ENCODE peak calls at places on chromosomes 12 and 14, in seven cellular contexts. B is CD8-positive, alpha-beta memory T cell; N is K562; K is choroid plexus epithelial cell; Q is C1 segment of cervical spinal cord; T is tibial artery; A is glutamatergic neuron. P is an unnamed sample.

GRCh38 chr14:66396165-66396564 is 90.0 kb upstream of the CCDC196 start:
- DNase-seq in T (no peak), A (no peak), B (no peak), Q (no peak), N (no peak), K (no peak), P (no peak)

GRCh38 chr12:103494388-103494787 is 1.4 kb downstream of the C12orf42 start:
- DNase-seq in K (no peak), N (no peak), Q (no peak), T (no peak), B (peak; percentile 47), A (no peak), P (no peak)

GRCh38 chr14:105933238-105933637 is 406.9 kb downstream of the TMEM121 start:
- DNase-seq in A (no peak), T (no peak), B (no peak), Q (no peak), K (no peak), N (no peak), P (no peak)

GRCh38 chr12:19440019-19440858 is 947 bp downstream of the AEBP2 start:
- DNase-seq in A (peak; percentile 69), K (peak; percentile 52), Q (peak; percentile 73), T (peak; percentile 77), N (peak; percentile 65), B (peak; percentile 68), P (peak; percentile 51)

GRCh38 chr12:109027767-109028166 is 6.9 kb upstream of the SVOP start:
- DNase-seq in K (peak; percentile 74), B (no peak), T (no peak), N (no peak), Q (no peak), A (no peak), P (peak; percentile 64)

GRCh38 chr14:31746326-31746725 is 185.1 kb downstream of the NUBPL start:
- DNase-seq in B (no peak), K (peak; percentile 6), A (no peak), Q (no peak), N (no peak), T (no peak), P (no peak)

GRCh38 chr14:100776681-100777365 is 49.1 kb upstream of the MEG3 start:
- DNase-seq in N (no peak), B (no peak), Q (no peak), K (no peak), A (no peak), T (peak; percentile 42), P (no peak)

GRCh38 chr14:31059152-31059924 is 33.2 kb upstream of the STRN3 start:
- DNase-seq in B (no peak), A (no peak), Q (no peak), K (peak; percentile 92), N (peak; percentile 96), T (no peak), P (peak; percentile 87)

GRCh38 chr14:22556021-22556989 is 32.7 kb downstream of the DAD1 start:
- DNase-seq in K (peak; percentile 93), N (peak; percentile 66), Q (no peak), B (peak; percentile 100), A (no peak), T (no peak), P (peak; percentile 89)

GRCh38 chr14:69636051-69636639 is 24.7 kb downstream of the SUSD6 start:
- DNase-seq in K (no peak), N (no peak), A (no peak), B (peak; percentile 17), T (no peak), Q (no peak), P (no peak)

GRCh38 chr12:10101042-10101579 is 2.3 kb upstream of the CLEC1A start:
- DNase-seq in T (no peak), N (no peak), Q (no peak), K (peak; percentile 34), B (no peak), A (no peak), P (peak; percentile 18)

GRCh38 chr14:21241218-21241819 is 27.9 kb downstream of the HNRNPC start:
- DNase-seq in N (no peak), K (peak; percentile 53), Q (no peak), T (no peak), B (no peak), A (no peak), P (peak; percentile 38)

GRCh38 chr14:88430976-88431375 is 45.5 kb downstream of the SPATA7 start:
- DNase-seq in T (no peak), A (no peak), K (no peak), Q (no peak), B (no peak), N (no peak), P (no peak)

GRCh38 chr14:69090187-69090789 is 62.6 kb downstream of the DCAF5 start:
- DNase-seq in K (peak; percentile 68), A (no peak), B (peak; percentile 32), Q (no peak), N (peak; percentile 27), T (no peak), P (peak; percentile 55)

GRCh38 chr14:38197001-38197760 is 10.5 kb upstream of the SSTR1 start:
- DNase-seq in K (peak; percentile 29), Q (no peak), A (no peak), B (peak; percentile 31), T (no peak), N (no peak), P (peak; percentile 38)

GRCh38 chr12:12166751-12167150 is 96.0 kb downstream of the BCL2L14 start:
- DNase-seq in K (no peak), B (no peak), T (no peak), A (no peak), N (no peak), Q (no peak), P (no peak)

GRCh38 chr12:112005419-112006395 is 7.3 kb downstream of the TMEM116 start:
- DNase-seq in T (no peak), Q (no peak), B (no peak), A (no peak), N (peak; percentile 78), K (peak; percentile 33), P (peak; percentile 46)

GRCh38 chr12:51793201-51793600 is 55.3 kb downstream of the FIGNL2 start:
- DNase-seq in N (no peak), K (no peak), A (no peak), Q (no peak), B (no peak), T (no peak), P (peak; percentile 74)

GRCh38 chr14:59325906-59326305 is 137.4 kb downstream of the DAAM1 start:
- DNase-seq in A (no peak), N (no peak), Q (no peak), K (no peak), B (no peak), T (no peak), P (peak; percentile 84)

GRCh38 chr12:95059984-95060383 is 13.4 kb downstream of the NR2C1 start:
- DNase-seq in N (no peak), T (no peak), B (no peak), Q (no peak), A (no peak), K (no peak), P (no peak)

GRCh38 chr12:130116791-130117190 is 45.5 kb upstream of the FZD10 start:
- DNase-seq in K (no peak), N (no peak), T (no peak), B (no peak), Q (no peak), A (no peak), P (no peak)

GRCh38 chr12:124686001-124686884 is 118.8 kb upstream of the NCOR2 start:
- DNase-seq in K (no peak), N (peak; percentile 24), A (no peak), T (no peak), Q (no peak), B (no peak), P (peak; percentile 81)

GRCh38 chr14:31536201-31536960 is 24.8 kb upstream of the NUBPL start:
- DNase-seq in T (no peak), K (no peak), A (no peak), Q (no peak), B (no peak), N (no peak), P (no peak)

GRCh38 chr12:113673524-113674238 is 202.0 kb upstream of the LHX5 start:
- DNase-seq in T (no peak), Q (no peak), A (no peak), B (no peak), N (no peak), K (no peak), P (no peak)

GRCh38 chr14:78785265-78785664 is 615.1 kb downstream of the NRXN3 start:
- DNase-seq in T (no peak), B (no peak), K (no peak), N (no peak), Q (no peak), A (no peak), P (no peak)

GRCh38 chr12:113103756-113104450 is 31.7 kb downstream of the RASAL1 start:
- DNase-seq in T (no peak), N (peak; percentile 57), K (no peak), A (no peak), B (peak; percentile 56), Q (no peak), P (no peak)

GRCh38 chr12:27999521-27999920 is 27.0 kb upstream of the PTHLH start:
- DNase-seq in B (no peak), T (no peak), Q (no peak), N (no peak), A (no peak), K (peak; percentile 87), P (peak; percentile 74)

GRCh38 chr14:95534299-95535225 is at the start of gene GLRX5:
- DNase-seq in A (peak; percentile 96), N (peak; percentile 97), B (peak; percentile 99), K (peak; percentile 100), Q (peak; percentile 100), T (peak; percentile 100), P (peak; percentile 100)

GRCh38 chr14:49582211-49582977 is 3.8 kb downstream of the RPS29 start:
- DNase-seq in A (no peak), B (peak; percentile 11), K (no peak), T (no peak), Q (no peak), N (no peak), P (no peak)

GRCh38 chr14:82075566-82075965 is 541.9 kb upstream of the SEL1L start:
- DNase-seq in A (no peak), N (peak; percentile 11), T (no peak), Q (no peak), K (peak; percentile 3), B (no peak), P (no peak)

GRCh38 chr14:87081004-87081403 is 912.0 kb downstream of the GALC start:
- DNase-seq in N (no peak), B (no peak), T (no peak), K (no peak), Q (no peak), A (no peak), P (no peak)

GRCh38 chr14:72663956-72664650 is 229.8 kb downstream of the DPF3 start:
- DNase-seq in Q (no peak), T (no peak), A (no peak), N (no peak), K (peak; percentile 55), B (no peak), P (no peak)

GRCh38 chr12:116670859-116671258 is 67.0 kb downstream of the SPRING1 start:
- DNase-seq in A (no peak), N (no peak), B (no peak), K (no peak), Q (no peak), T (no peak), P (no peak)